ENCODE peak calls at places on chromosomes 1 and 21, in six cellular contexts. G, A, H, L, Q and Y are unnamed samples.

GRCh38 chr1:163275222-163275621 is 46.5 kb upstream of the NUF2 start:
- DNase-seq in G (no peak), A (no peak), H (no peak), L (no peak), Q (no peak), Y (no peak)

GRCh38 chr1:59072017-59072947 is 224.6 kb upstream of the FGGY start:
- DNase-seq in G (no peak), A (no peak), H (no peak), L (no peak), Q (peak; percentile 13), Y (no peak)

GRCh38 chr1:72122099-72122893 is 160.0 kb downstream of the NEGR1 start:
- DNase-seq in G (no peak), A (no peak), H (no peak), L (no peak), Q (no peak), Y (no peak)

GRCh38 chr1:162072770-162073169 is 3.3 kb downstream of the NOS1AP start:
- DNase-seq in G (no peak), A (no peak), H (no peak), L (no peak), Q (no peak), Y (no peak)

GRCh38 chr1:154945160-154945961 is 8.8 kb upstream of the PMVK start:
- DNase-seq in G (no peak), A (no peak), H (no peak), L (no peak), Q (no peak), Y (no peak)

GRCh38 chr1:111648826-111649225 is 29.2 kb downstream of the RAP1A start:
- DNase-seq in G (no peak), A (no peak), H (no peak), L (peak; percentile 67), Q (peak; percentile 36), Y (no peak)

GRCh38 chr1:70485624-70486023 is 74.6 kb downstream of the CTH start:
- DNase-seq in G (no peak), A (no peak), H (no peak), L (no peak), Q (no peak), Y (no peak)

GRCh38 chr1:26786437-26787380 is 1.0 kb upstream of the PIGV start:
- DNase-seq in G (peak; percentile 83), A (peak; percentile 65), H (peak; percentile 82), L (peak; percentile 84), Q (peak; percentile 71), Y (peak; percentile 57)

GRCh38 chr1:99007366-99007765 is 2.7 kb upstream of the PLPPR5 start:
- DNase-seq in G (no peak), A (no peak), H (no peak), L (no peak), Q (no peak), Y (no peak)

GRCh38 chr1:53182111-53182593 is 14.5 kb upstream of the CPT2 start:
- DNase-seq in G (peak; percentile 89), A (peak; percentile 88), H (peak; percentile 79), L (peak; percentile 95), Q (peak; percentile 85), Y (no peak)

GRCh38 chr1:185759061-185759460 is 24.9 kb downstream of the HMCN1 start:
- DNase-seq in G (no peak), A (no peak), H (no peak), L (no peak), Q (no peak), Y (no peak)

GRCh38 chr1:23727362-23727811 is 15.9 kb upstream of the ELOA start:
- DNase-seq in G (peak; percentile 80), A (peak; percentile 84), H (no peak), L (peak; percentile 62), Q (peak; percentile 76), Y (peak; percentile 59)

GRCh38 chr1:100485855-100486258 is 52.1 kb upstream of the GPR88 start:
- DNase-seq in G (no peak), A (no peak), H (no peak), L (no peak), Q (no peak), Y (no peak)

GRCh38 chr1:215523128-215523861 is 43.8 kb upstream of the KCTD3 start:
- DNase-seq in G (no peak), A (no peak), H (no peak), L (no peak), Q (no peak), Y (no peak)

GRCh38 chr1:9840176-9840575 is 16.4 kb upstream of the CLSTN1 start:
- DNase-seq in G (peak; percentile 44), A (no peak), H (no peak), L (no peak), Q (no peak), Y (no peak)

GRCh38 chr1:117093870-117094621 is 27.5 kb downstream of the TRIM45 start:
- DNase-seq in G (no peak), A (peak; percentile 31), H (peak; percentile 80), L (no peak), Q (no peak), Y (no peak)

GRCh38 chr1:8315573-8316475 is 2.1 kb upstream of the SLC45A1 start:
- DNase-seq in G (no peak), A (no peak), H (no peak), L (no peak), Q (no peak), Y (no peak)
- TF ChIP-seq CTCF in G (no peak), A (no peak), H (peak; percentile 62), L (no peak), Q (no peak), Y (no peak)

GRCh38 chr1:173870252-173871075 is 2.3 kb downstream of the ZBTB37 start:
- DNase-seq in G (no peak), A (no peak), H (no peak), L (peak; percentile 49), Q (no peak), Y (peak; percentile 58)
- H3K4me3 ChIP-seq in G (no peak overlapping the region), A (no peak overlapping the region), H (no peak overlapping the region), L (no peak overlapping the region), Q (no peak overlapping the region), Y (peak overlapping the region; percentile 49)

GRCh38 chr1:37761416-37762095 is 3.4 kb downstream of the EPHA10 start:
- DNase-seq in G (no peak), A (no peak), H (no peak), L (no peak), Q (no peak), Y (no peak)
- H3K27me3 ChIP-seq in G (peaks cover 100% of the 10 kb centered on the region), A (peaks cover 14% of the 10 kb centered on the region), H (peaks cover 38% of the 10 kb centered on the region), L (no peaks in the 10 kb centered on the region), Q (peaks cover 68% of the 10 kb centered on the region), Y (peaks cover 6% of the 10 kb centered on the region)

GRCh38 chr1:147515046-147515869 is 26.0 kb upstream of the BCL9 start:
- DNase-seq in G (no peak), A (peak; percentile 48), H (no peak), L (no peak), Q (no peak), Y (no peak)
- TF ChIP-seq CTCF in G (no peak), A (no peak), H (no peak), L (no peak), Q (peak; percentile 50), Y (no peak)

GRCh38 chr21:25760061-25760460 is 25.3 kb downstream of the GABPA start:
- DNase-seq in G (no peak), A (no peak), H (no peak), L (no peak), Q (no peak), Y (no peak)
- H3K4me3 ChIP-seq in G (no peak overlapping the region), A (no peak overlapping the region), H (no peak overlapping the region), L (no peak overlapping the region), Q (no peak overlapping the region), Y (no peak overlapping the region)

GRCh38 chr1:6145864-6146410 is 34.2 kb downstream of the CHD5 start:
- DNase-seq in G (no peak), A (no peak), H (no peak), L (no peak), Q (no peak), Y (no peak)
- H3K27me3 ChIP-seq in G (peaks cover 51% of the 10 kb centered on the region), A (no peaks in the 10 kb centered on the region), H (peaks cover 14% of the 10 kb centered on the region), L (no peaks in the 10 kb centered on the region), Q (peaks cover 37% of the 10 kb centered on the region), Y (no peaks in the 10 kb centered on the region)

GRCh38 chr1:109792056-109792831 is 28.5 kb upstream of the EPS8L3 start:
- DNase-seq in G (peak; percentile 68), A (peak; percentile 66), H (peak; percentile 92), L (peak; percentile 84), Q (peak; percentile 65), Y (no peak)
- TF ChIP-seq CTCF in G (no peak), A (no peak), H (peak; percentile 82), L (peak; percentile 22), Q (no peak), Y (no peak)